ENCODE peak calls at places on chromosomes 7 and 10, in seven cellular contexts. V is A549, Y is tibial nerve, J is body of pancreas, M is uterus, T is lower leg skin, C is sigmoid colon. D is an unnamed sample.

GRCh38 chr7:41084381-41084780 is 618.5 kb downstream of the INHBA start:
- DNase-seq in C (no peak), J (no peak), Y (no peak), V (no peak), T (no peak), M (no peak), D (no peak)

GRCh38 chr10:80104066-80104926 is 25.8 kb downstream of the TMEM254 start:
- DNase-seq in M (peak; percentile 34), T (no peak), Y (peak; percentile 25), V (no peak), J (peak; percentile 32), C (no peak), D (no peak)

GRCh38 chr10:101140950-101141621 is 10.0 kb downstream of the TLX1 start:
- DNase-seq in J (no peak), Y (no peak), T (no peak), M (no peak), V (no peak), C (peak; percentile 55), D (no peak)

GRCh38 chr10:77371421-77371820 is 266.2 kb downstream of the KCNMA1 start:
- DNase-seq in C (no peak), M (no peak), J (no peak), Y (no peak), T (no peak), V (no peak), D (no peak)

GRCh38 chr7:94305836-94306235 is 88.9 kb upstream of the COL1A2 start:
- DNase-seq in C (no peak), M (no peak), V (no peak), Y (no peak), J (no peak), T (no peak), D (no peak)

GRCh38 chr10:123682477-123682876 is 16.3 kb downstream of the GPR26 start:
- DNase-seq in C (no peak), M (no peak), T (no peak), J (no peak), Y (no peak), V (no peak), D (no peak)

GRCh38 chr7:80779456-80779855 is 139.4 kb downstream of the SEMA3C start:
- DNase-seq in T (no peak), M (no peak), J (no peak), C (no peak), Y (no peak), V (no peak), D (no peak)

GRCh38 chr10:114304566-114305421 is 65.7 kb downstream of the VWA2 start:
- DNase-seq in V (peak; percentile 37), M (peak; percentile 32), T (no peak), C (peak; percentile 67), J (peak; percentile 53), Y (no peak), D (peak; percentile 58)

GRCh38 chr10:110871236-110872084 is at the start of gene PDCD4:
- DNase-seq in Y (peak; percentile 99), C (peak; percentile 100), V (peak; percentile 98), J (peak; percentile 100), M (peak; percentile 100), T (peak; percentile 100), D (peak; percentile 100)

GRCh38 chr7:117005449-117005848 is 52.1 kb downstream of the ST7 start:
- DNase-seq in J (no peak), V (no peak), Y (no peak), M (no peak), C (no peak), T (no peak), D (no peak)
- TF ChIP-seq POLR2A in J (no peak), V (no peak), Y (no peak), M (no peak), C (no peak), T (no peak), D (no peak)

DNA sequence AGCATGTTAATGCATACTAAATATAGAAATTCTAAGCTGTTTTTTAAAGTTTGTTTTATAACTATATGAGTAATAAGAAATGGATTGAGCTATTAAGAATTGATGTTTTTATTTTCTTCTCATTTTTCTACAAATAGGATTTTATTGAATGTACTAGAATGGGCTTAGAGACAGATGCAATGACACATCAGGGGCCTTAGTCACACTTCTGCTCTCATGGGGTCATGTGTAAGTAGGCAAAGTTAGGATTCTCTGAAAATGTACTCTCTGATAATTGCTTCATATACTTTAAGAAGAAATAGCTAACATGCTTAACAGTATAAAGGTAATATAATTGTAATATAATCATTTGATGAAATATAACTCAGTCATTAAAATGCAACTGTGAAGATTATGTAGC is 154.6 kb downstream of the ZNF438 start:
- DNase-seq in T (no peak), V (no peak), M (no peak), J (no peak), C (no peak), Y (no peak), D (no peak)
- TF ChIP-seq POLR2A in T (no peak), V (no peak), M (no peak), J (no peak), C (no peak), Y (no peak), D (no peak)

DNA sequence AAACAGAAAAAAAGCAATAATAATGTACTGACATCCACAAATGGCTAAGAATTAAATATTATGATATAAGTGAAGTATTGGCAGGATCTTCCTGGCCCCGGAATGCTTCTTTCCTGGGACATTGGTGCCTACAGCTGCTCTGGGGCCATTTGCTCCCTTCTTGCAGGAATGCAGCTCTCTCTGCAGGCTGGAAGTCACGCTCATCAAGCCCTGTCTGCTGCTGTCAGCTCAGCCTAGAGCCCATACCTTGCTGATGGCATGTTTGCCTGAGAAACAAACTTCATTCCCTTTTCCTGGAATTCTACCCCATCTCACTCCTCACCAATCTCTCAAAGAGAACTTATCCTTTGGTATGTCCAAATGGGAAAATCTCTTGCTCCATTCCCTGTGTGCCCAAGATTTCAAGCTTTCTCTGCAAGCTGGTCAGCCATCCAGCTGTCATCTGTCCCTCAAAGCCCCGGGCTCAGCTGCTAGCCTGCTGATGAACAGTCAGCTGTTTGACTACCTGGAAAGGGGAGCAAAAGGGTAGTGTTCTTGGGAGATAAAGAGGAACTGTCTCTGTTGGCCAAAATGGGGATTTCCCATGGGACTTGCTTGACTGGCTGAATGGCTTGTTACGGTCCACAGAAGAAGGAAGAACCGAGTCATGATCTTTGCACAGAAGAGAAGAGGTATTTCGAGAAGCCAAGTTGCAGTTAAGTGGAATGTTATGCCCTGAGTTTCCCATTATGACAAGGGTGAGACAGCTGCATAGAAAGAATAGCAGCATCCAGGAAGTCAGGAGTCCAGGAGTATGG is 12.0 kb upstream of the RASSF4 start:
- DNase-seq in T (no peak), V (no peak), C (peak; percentile 48), Y (no peak), J (no peak), M (no peak), D (no peak)
- TF ChIP-seq POLR2A in T (no peak), V (no peak), C (no peak), Y (no peak), J (no peak), M (no peak), D (no peak)

DNA sequence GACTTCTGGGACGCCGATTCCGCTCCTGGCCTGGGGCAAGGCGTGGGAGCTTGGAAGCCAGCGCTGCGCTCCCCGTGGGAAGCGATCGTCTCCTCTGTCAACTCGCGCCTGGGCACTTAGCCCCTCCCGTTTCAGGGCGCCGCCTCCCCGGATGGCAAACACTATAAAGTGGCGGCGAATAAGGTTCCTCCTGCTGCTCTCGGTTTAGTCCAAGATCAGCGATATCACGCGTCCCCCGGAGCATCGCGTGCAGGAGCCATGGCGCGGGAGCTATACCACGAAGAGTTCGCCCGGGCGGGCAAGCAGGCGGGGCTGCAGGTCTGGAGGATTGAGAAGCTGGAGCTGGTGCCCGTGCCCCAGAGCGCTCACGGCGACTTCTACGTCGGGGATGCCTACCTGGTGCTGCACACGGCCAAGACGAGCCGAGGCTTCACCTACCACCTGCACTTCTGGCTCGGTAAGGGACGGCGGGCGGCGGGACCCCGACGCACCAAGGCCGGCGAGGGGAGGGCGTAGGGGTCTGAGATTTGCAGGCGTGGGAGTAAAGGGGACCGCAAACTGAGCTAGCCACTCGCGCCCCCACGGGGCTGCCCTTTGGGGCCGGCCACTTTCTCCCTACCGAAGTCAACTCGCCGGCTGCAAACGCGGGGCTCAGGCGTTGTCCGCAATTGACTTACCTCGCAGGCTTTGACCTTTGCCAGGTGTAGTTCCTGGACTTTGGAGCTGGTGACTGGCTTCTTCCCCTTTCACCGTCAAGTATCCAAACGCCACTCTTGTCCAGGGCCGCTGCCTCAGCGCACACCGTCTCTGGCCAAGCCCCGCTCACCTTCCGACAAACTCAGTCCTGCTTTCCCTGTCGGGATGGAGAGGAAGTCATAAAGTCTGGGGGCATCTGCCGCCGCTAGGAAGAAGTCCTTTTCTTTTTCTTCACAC is at the start of gene SCIN:
- DNase-seq in V (peak; percentile 34), Y (peak; percentile 22), M (no peak), T (peak; percentile 33), J (peak; percentile 33), C (peak; percentile 66), D (peak; percentile 39)
- TF ChIP-seq POLR2A in V (no peak), Y (no peak), M (no peak), T (no peak), J (no peak), C (no peak), D (peak; percentile 18)

DNA sequence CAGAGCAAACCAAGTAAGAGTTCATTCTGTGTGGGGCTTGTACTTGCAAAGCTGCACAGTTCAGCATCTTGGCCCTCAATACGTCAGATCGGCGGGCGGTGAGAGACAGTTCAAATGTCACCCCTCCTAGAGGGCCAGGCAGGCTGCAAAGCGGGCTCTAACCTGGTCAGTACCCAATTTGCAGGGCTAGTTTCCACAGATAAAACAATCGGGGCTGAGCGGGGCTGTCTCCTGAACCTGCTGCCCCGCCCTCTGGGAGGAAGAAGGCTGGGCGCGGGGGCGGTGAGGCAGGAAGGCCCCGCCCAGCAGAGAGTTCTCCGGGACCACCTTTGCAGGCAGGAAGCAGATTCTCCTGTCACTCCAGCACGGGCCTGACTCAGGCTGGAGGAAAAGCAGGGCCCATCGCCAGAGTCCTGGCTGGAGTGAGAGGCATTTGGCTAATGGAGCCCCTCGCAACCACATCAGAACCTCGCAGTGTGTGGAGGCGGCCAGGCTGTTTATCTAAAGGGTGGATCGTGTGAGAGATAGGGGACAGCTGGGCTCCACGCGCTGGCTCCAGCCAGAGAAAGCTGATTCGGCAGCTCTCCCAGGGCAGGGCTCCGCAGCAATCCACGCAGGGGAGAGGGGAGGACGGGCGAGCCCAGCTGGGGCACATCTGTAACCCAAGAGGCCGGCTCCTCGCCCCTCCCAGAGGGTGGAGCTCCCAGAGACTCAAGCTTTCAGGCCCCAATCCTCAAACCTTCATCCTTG is 83.1 kb downstream of the SH3PXD2A start:
- DNase-seq in J (peak; percentile 74), M (peak; percentile 88), V (peak; percentile 36), T (peak; percentile 82), Y (peak; percentile 52), C (peak; percentile 96), D (peak; percentile 76)
- TF ChIP-seq POLR2A in J (peak; percentile 32), M (peak; percentile 31), V (no peak), T (no peak), Y (no peak), C (no peak), D (no peak)

D was measured in thyroid gland.